ENCODE peak calls at places on chromosomes 6 and 20, in five cellular contexts. One of them, this sample, is unnamed.

GRCh38 chr6:146770965-146771735 is 172.4 kb downstream of the ADGB start:
- DNase-seq in H1: no peak
- DNase-seq in neuronal stem cell: no peak
- DNase-seq in mesendoderm: no peak
- DNase-seq in IMR-90: no peak
- DNase-seq in this sample: no peak

GRCh38 chr6:72624557-72625160 is 2.8 kb downstream of the KCNQ5 start:
- DNase-seq in H1: no peak
- DNase-seq in neuronal stem cell: no peak
- DNase-seq in mesendoderm: peak; percentile 16
- DNase-seq in IMR-90: peak; percentile 27
- DNase-seq in this sample: peak; percentile 28

GRCh38 chr6:88119769-88120168 is 46.4 kb downstream of the CNR1 start:
- DNase-seq in mesendoderm: peak; percentile 54
- DNase-seq in IMR-90: no peak
- DNase-seq in neuronal stem cell: peak; percentile 45
- DNase-seq in H1: no peak
- DNase-seq in this sample: no peak

GRCh38 chr6:68559052-68559451 is 76.0 kb upstream of the ADGRB3 start:
- DNase-seq in H1: no peak
- DNase-seq in neuronal stem cell: no peak
- DNase-seq in mesendoderm: peak; percentile 69
- DNase-seq in IMR-90: no peak
- DNase-seq in this sample: no peak

GRCh38 chr20:31758521-31758920 is 19.4 kb downstream of the TPX2 start:
- DNase-seq in mesendoderm: no peak
- DNase-seq in neuronal stem cell: no peak
- DNase-seq in H1: no peak
- DNase-seq in IMR-90: peak; percentile 35
- DNase-seq in this sample: peak; percentile 29

GRCh38 chr6:41537359-41537758 is 8.8 kb upstream of the FOXP4 start:
- DNase-seq in neuronal stem cell: no peak
- DNase-seq in IMR-90: no peak
- DNase-seq in H1: no peak
- DNase-seq in mesendoderm: no peak
- DNase-seq in this sample: no peak

GRCh38 chr20:51337126-51337805 is 205.3 kb downstream of the NFATC2 start:
- DNase-seq in H1: no peak
- DNase-seq in IMR-90: no peak
- DNase-seq in neuronal stem cell: no peak
- DNase-seq in mesendoderm: no peak
- DNase-seq in this sample: no peak

GRCh38 chr6:35365599-35366596 is 23.5 kb downstream of the PPARD start:
- DNase-seq in mesendoderm: no peak
- DNase-seq in H1: no peak
- DNase-seq in IMR-90: no peak
- DNase-seq in neuronal stem cell: no peak
- DNase-seq in this sample: no peak

GRCh38 chr6:33118525-33119123 is 42.8 kb downstream of the HLA-DPB1 start:
- DNase-seq in mesendoderm: peak; percentile 71
- DNase-seq in H1: peak; percentile 59
- DNase-seq in neuronal stem cell: peak; percentile 52
- DNase-seq in IMR-90: peak; percentile 49
- DNase-seq in this sample: peak; percentile 60

GRCh38 chr6:3231213-3232016 is 4.0 kb upstream of the TUBB2B start:
- DNase-seq in neuronal stem cell: peak; percentile 83
- DNase-seq in H1: peak; percentile 83
- DNase-seq in IMR-90: peak; percentile 74
- DNase-seq in mesendoderm: peak; percentile 91
- DNase-seq in this sample: peak; percentile 81

GRCh38 chr6:3229566-3230274 is 2.3 kb upstream of the TUBB2B start:
- DNase-seq in mesendoderm: peak; percentile 79
- DNase-seq in neuronal stem cell: peak; percentile 66
- DNase-seq in H1: no peak
- DNase-seq in IMR-90: no peak
- DNase-seq in this sample: no peak

GRCh38 chr6:3228791-3229565 is 1.5 kb upstream of the TUBB2B start:
- DNase-seq in neuronal stem cell: peak; percentile 77
- DNase-seq in H1: peak; percentile 81
- DNase-seq in IMR-90: no peak
- DNase-seq in mesendoderm: peak; percentile 66
- DNase-seq in this sample: peak; percentile 48

GRCh38 chr6:3232017-3232838 is 4.8 kb upstream of the TUBB2B start:
- DNase-seq in H1: peak; percentile 81
- DNase-seq in mesendoderm: no peak
- DNase-seq in IMR-90: no peak
- DNase-seq in neuronal stem cell: no peak
- DNase-seq in this sample: no peak

DNA sequence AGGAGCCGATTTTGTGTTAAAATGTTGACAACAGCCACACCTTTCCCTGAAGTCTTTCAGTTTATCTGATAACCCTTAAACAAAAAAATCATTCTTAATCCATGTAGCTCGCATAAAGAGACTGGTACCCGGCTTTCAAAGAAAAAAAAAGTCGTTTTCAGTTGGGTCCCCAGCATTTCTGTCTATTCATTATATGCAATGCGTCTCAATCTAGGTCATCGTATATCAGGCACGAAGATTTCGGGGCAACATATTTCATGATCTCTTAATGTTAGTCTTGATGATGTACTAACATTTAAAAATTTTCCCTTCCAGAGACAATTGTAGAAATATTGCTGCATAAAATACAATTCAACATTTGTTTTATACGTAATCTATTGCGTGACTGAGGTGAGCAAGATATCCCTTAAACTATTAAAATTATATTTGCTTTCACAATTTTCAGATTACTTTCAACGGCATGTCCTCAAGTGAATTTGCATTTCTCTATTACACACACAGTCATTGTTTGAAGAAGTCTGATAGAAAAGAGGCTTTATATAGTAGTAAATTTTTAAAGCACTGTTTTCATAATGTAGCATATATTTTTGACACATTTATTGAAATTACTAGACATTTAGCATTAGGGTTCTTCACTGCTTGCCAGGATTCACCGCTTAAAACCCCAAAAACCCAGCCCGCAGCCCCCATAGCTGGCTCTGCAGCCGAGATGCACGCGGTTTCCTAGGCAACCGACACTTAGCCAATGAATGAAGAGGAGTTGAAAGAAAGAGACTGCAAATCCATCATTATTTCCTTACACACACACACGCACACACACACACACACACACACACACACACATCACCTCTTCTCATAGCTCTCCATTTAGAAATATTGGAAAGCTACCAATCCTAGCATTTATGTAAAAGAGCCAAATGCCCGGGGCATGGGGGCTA is 3.1 kb upstream of the TUBB2B start:
- DNase-seq in neuronal stem cell: peak; percentile 74
- DNase-seq in H1: peak; percentile 71
- DNase-seq in mesendoderm: peak; percentile 84
- DNase-seq in IMR-90: peak; percentile 34
- DNase-seq in this sample: peak; percentile 62
- H3K27me3 ChIP-seq in neuronal stem cell: no peaks in the 10 kb centered on the region
- H3K27me3 ChIP-seq in H1: peaks cover 23% of the 10 kb centered on the region
- H3K27me3 ChIP-seq in mesendoderm: no peaks in the 10 kb centered on the region
- H3K27me3 ChIP-seq in IMR-90: peaks cover 44% of the 10 kb centered on the region
- H3K27me3 ChIP-seq in this sample: peaks cover 46% of the 10 kb centered on the region

DNA sequence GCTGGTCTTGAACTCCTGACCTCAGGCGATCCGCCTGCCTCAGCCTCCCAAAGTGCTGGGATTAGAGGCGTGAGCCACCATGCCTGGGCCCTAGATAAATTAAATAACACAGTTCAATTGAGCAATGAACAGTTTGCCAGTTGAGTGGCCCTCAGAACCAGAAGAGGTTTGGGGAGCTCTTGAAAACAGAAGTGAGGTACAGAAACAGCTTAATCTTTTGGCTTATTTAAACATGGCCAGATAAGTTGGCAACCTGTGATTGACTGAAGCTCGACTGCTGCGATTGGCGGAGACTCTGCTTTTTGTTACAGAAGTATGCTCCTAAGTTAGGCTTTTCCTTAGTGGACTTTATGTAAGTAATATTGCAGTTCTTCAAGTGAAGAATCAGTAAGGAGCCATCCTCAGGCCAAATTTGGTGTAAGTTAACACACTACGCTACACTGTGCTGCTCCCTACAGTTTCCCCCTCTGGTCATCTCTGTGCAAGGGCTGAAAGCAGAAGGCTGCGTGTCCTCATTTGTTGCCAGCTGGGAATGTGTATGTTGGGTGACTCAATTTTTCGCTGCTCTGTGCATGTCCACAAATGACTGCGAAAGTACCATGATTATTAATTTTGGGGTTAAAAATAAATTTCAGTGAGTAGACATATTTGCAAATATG is 9.8 kb downstream of the XRN2 start:
- DNase-seq in neuronal stem cell: no peak
- DNase-seq in mesendoderm: no peak
- DNase-seq in H1: no peak
- DNase-seq in IMR-90: no peak
- DNase-seq in this sample: no peak
- H3K23ac ChIP-seq in neuronal stem cell: no peak overlapping the region
- H3K23ac ChIP-seq in mesendoderm: no peak overlapping the region
- H3K23ac ChIP-seq in H1: no peak overlapping the region
- H3K23ac ChIP-seq in IMR-90: no peak overlapping the region
- H3K23ac ChIP-seq in this sample: no peak overlapping the region

GRCh38 chr6:128981716-128982115 is 98.8 kb downstream of the LAMA2 start:
- DNase-seq in IMR-90: no peak
- DNase-seq in H1: no peak
- DNase-seq in mesendoderm: peak; percentile 33
- DNase-seq in neuronal stem cell: no peak
- DNase-seq in this sample: peak; percentile 19

DNA sequence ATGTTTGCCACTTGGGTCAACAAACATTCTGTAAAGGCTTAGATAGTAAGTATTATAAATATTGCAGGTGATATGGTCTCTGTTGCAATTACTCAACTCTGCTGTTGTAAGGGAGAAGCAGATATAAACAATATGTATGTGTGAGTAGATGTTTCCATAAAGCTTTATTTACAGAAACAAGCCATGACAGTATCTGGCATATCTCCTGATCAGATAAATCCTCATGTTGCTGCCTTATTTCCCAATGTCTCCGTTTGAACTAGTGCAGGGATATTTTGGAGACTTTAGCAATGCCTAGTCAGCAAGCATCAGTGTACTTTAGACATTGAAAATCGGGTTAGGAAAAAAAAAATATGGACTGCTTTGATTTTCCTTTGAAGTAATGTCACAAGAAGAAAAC is 96.1 kb downstream of the LAMA2 start:
- DNase-seq in H1: no peak
- DNase-seq in mesendoderm: no peak
- DNase-seq in IMR-90: peak; percentile 49
- DNase-seq in neuronal stem cell: no peak
- DNase-seq in this sample: peak; percentile 61
- H3K4me3 ChIP-seq in H1: no peak overlapping the region
- H3K4me3 ChIP-seq in mesendoderm: no peak overlapping the region
- H3K4me3 ChIP-seq in IMR-90: no peak overlapping the region
- H3K4me3 ChIP-seq in neuronal stem cell: no peak overlapping the region
- H3K4me3 ChIP-seq in this sample: no peak overlapping the region

DNA sequence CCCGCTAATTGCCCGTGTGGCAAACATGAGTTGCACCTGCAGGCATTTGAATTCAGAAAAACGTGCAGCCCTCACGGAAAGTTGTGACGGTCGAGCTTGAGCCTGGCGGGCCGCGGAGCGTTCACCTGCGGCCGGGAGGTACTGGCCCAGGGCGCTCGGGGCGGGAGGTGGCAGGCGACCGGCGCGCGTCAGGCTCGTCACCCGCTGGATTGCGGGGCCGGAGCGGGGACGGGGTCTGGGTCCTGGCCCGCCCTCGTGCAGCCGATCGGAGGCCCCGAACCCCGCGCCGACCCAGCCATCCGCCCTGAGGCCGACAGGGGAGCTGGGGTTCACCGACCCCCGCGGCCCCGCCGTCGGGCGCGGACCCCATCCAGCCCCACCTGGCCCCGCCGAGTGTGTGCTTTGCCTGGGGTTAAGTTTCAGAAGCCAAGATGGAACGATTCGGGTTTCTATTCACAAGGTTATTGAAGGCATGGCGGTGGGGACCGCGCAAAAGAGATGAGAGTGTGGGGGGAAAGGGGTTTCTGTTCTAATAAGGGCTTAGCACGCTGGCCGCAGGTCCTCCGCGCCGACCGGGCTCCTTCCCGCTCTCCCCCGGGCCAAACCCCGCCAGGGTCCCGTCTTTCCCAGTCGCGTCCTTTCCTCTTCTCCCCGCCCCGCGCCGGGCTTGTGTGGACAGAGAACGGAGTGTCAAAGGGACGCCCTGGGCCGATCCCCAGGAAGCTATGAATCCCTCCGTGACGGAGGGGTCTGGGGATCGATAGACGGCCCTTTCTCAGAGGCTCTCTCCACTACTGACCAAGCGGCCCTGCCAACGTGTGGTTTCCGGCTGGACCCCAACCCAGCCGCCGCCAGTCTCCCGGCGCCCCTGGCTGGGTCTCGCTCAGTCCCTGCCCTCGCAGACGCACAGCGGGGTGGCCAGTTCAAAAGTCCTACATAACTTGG is 1.6 kb upstream of the HEY2 start:
- DNase-seq in H1: peak; percentile 76
- DNase-seq in neuronal stem cell: peak; percentile 36
- DNase-seq in IMR-90: no peak
- DNase-seq in mesendoderm: peak; percentile 77
- DNase-seq in this sample: peak; percentile 59
- H3K27me3 ChIP-seq in H1: peaks cover 21% of the 10 kb centered on the region
- H3K27me3 ChIP-seq in neuronal stem cell: peaks cover 14% of the 10 kb centered on the region
- H3K27me3 ChIP-seq in IMR-90: peaks cover 64% of the 10 kb centered on the region
- H3K27me3 ChIP-seq in mesendoderm: no peaks in the 10 kb centered on the region
- H3K27me3 ChIP-seq in this sample: peaks cover 5% of the 10 kb centered on the region

DNA sequence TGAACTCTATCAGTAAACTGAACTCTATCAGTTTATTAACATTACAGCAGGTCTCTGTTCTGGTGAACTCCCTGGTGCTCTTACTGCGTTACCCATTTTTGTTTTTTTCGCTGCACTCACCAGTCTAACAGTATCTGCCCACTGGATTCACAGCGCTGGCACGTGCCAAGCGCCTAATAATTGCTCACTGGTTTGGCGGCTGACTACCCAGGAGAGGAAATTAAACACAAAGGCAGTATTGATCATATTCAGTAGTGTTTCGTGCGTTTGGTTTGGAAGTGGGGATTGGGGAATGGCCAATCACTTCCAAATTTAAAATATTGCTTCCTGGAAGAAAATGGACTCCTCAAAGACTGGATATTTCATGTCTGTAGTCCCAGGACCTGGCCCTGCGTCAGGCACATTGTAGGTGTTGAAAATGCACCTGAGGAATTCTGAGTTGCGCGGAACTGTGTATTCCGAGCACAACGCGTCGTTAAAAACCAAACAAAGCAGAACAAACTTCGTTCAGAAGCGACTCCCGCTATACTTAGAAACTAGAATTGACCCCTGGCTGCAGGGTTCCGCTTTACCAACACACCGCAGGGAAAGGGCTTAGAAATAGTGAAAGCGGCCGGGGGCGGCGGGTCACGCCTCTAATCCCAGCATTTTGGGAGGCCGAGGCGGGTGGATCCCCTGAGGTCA is 1.1 kb upstream of the RPS12 start:
- DNase-seq in IMR-90: no peak
- DNase-seq in mesendoderm: peak; percentile 63
- DNase-seq in H1: peak; percentile 48
- DNase-seq in neuronal stem cell: no peak
- DNase-seq in this sample: peak; percentile 71
- H3K23ac ChIP-seq in IMR-90: peak overlapping the region; percentile 82
- H3K23ac ChIP-seq in mesendoderm: no peak overlapping the region
- H3K23ac ChIP-seq in H1: peak overlapping the region; percentile 71
- H3K23ac ChIP-seq in neuronal stem cell: no peak overlapping the region
- H3K23ac ChIP-seq in this sample: peak overlapping the region; percentile 26